ENCODE peak calls at places on chromosomes 4 and X, in ten cellular contexts. C, P, X, Y, D, S, B, N, I and O are unnamed samples.

GRCh38 chr4:128820631-128821119 is 11.2 kb downstream of the JADE1 start:
- DNase-seq in D (no peak), B (no peak), S (no peak), Y (no peak), N (no peak), C (no peak), I (no peak), X (no peak), P (no peak), O (no peak)

GRCh38 chr4:121380448-121381147 is at the start of gene QRFPR:
- DNase-seq in I (no peak), N (peak; percentile 13), Y (peak; percentile 49), P (no peak), D (no peak), S (peak; percentile 7), C (peak; percentile 38), X (peak; percentile 5), B (peak; percentile 14), O (peak; percentile 53)

GRCh38 chr4:187236491-187236890 is 512.8 kb upstream of the FAT1 start:
- DNase-seq in N (peak; percentile 23), C (no peak), Y (peak; percentile 67), P (no peak), D (no peak), B (no peak), S (peak; percentile 80), X (peak; percentile 6), I (no peak), O (no peak)

GRCh38 chr4:140237616-140238352 is 83.8 kb upstream of the MAML3 start:
- DNase-seq in B (no peak), S (peak; percentile 91), N (peak; percentile 98), D (peak; percentile 76), Y (peak; percentile 85), C (peak; percentile 57), I (peak; percentile 96), X (no peak), P (peak; percentile 83), O (peak; percentile 91)

GRCh38 chrX:118755633-118756032 is 28.2 kb downstream of the IL13RA1 start:
- DNase-seq in D (no peak), I (no peak), C (no peak), X (no peak), S (no peak), B (no peak), N (no peak), Y (no peak), P (no peak), O (no peak)

GRCh38 chr4:95929448-95930064 is 89.7 kb downstream of the PDHA2 start:
- DNase-seq in B (no peak), S (no peak), D (no peak), P (peak; percentile 2), X (no peak), I (no peak), Y (peak; percentile 4), C (no peak), N (peak; percentile 0), O (no peak)

GRCh38 chrX:104565791-104566687 is at the start of gene IL1RAPL2:
- DNase-seq in B (no peak), P (no peak), I (peak; percentile 1), N (peak; percentile 13), X (no peak), S (peak; percentile 25), D (peak; percentile 55), C (peak; percentile 56), Y (peak; percentile 32), O (no peak)

GRCh38 chrX:56787734-56788152 is 58.7 kb downstream of the NBDY start:
- DNase-seq in D (no peak), N (no peak), I (no peak), B (no peak), P (no peak), Y (no peak), C (no peak), S (no peak), X (no peak), O (no peak)

GRCh38 chrX:101260435-101260834 is 30.7 kb downstream of the TAF7L start:
- DNase-seq in S (peak; percentile 14), N (peak; percentile 14), C (peak; percentile 22), P (peak; percentile 4), I (no peak), B (no peak), X (no peak), Y (no peak), D (no peak), O (no peak)

GRCh38 chr4:47002593-47002992 is 9.2 kb upstream of the GABRA4 start:
- DNase-seq in I (no peak), C (no peak), Y (peak; percentile 26), P (no peak), S (peak; percentile 24), D (no peak), B (no peak), N (peak; percentile 15), X (no peak), O (no peak)

GRCh38 chr4:17447675-17448298 is 64.1 kb downstream of the QDPR start:
- DNase-seq in C (peak; percentile 64), D (no peak), B (no peak), I (peak; percentile 46), S (peak; percentile 85), P (peak; percentile 85), Y (peak; percentile 84), X (peak; percentile 26), N (peak; percentile 89), O (no peak)

GRCh38 chrX:20857746-20858145 is 516.5 kb upstream of the CNKSR2 start:
- DNase-seq in D (no peak), S (no peak), B (no peak), I (no peak), Y (peak; percentile 67), N (peak; percentile 9), C (no peak), X (no peak), P (peak; percentile 1), O (no peak)

GRCh38 chr4:119638359-119638758 is 9.8 kb upstream of the PDE5A start:
- DNase-seq in I (no peak), C (no peak), B (no peak), Y (no peak), X (no peak), N (no peak), D (no peak), S (no peak), P (no peak), O (no peak)

GRCh38 chr4:110793890-110794588 is 171.2 kb upstream of the PITX2 start:
- DNase-seq in I (peak; percentile 0), Y (peak; percentile 12), X (no peak), S (peak; percentile 10), C (no peak), N (peak; percentile 3), B (no peak), D (no peak), P (no peak), O (no peak)

GRCh38 chr4:81684357-81684756 is 212.7 kb upstream of the RASGEF1B start:
- DNase-seq in X (no peak), N (no peak), Y (no peak), S (no peak), P (no peak), I (peak; percentile 44), D (no peak), B (no peak), C (no peak), O (no peak)

GRCh38 chr4:1745697-1746096 is 24.4 kb downstream of the TACC3 start:
- DNase-seq in B (no peak), N (no peak), P (no peak), S (no peak), D (no peak), Y (no peak), I (peak; percentile 12), C (no peak), X (no peak), O (no peak)

GRCh38 chr4:135508006-135508714 is 1306.6 kb upstream of the PABPC4L start:
- DNase-seq in I (no peak), D (no peak), B (no peak), C (no peak), P (peak; percentile 14), S (peak; percentile 89), Y (peak; percentile 55), X (peak; percentile 64), N (peak; percentile 47), O (no peak)

GRCh38 chr4:55543858-55544257 is 2.9 kb downstream of the CLOCK start:
- DNase-seq in P (peak; percentile 42), N (peak; percentile 13), B (no peak), X (peak; percentile 38), I (no peak), D (no peak), C (no peak), Y (peak; percentile 14), S (no peak), O (no peak)

GRCh38 chr4:164212134-164212533 is 541.8 kb upstream of the SMIM31 start:
- DNase-seq in N (no peak), Y (peak; percentile 30), B (no peak), C (no peak), X (no peak), D (no peak), S (peak; percentile 64), P (no peak), I (no peak), O (no peak)

GRCh38 chr4:176498857-176499256 is 179.1 kb downstream of the SPCS3 start:
- DNase-seq in D (no peak), S (peak; percentile 57), Y (no peak), P (no peak), B (no peak), C (no peak), X (no peak), N (peak; percentile 14), I (no peak), O (no peak)

GRCh38 chr4:830776-831482 is 5.0 kb upstream of the CPLX1 start:
- DNase-seq in B (no peak), X (no peak), P (no peak), D (peak; percentile 35), C (no peak), I (no peak), N (no peak), S (no peak), Y (no peak), O (peak; percentile 35)

GRCh38 chrX:21865436-21865835 is 9.6 kb downstream of the YY2 start:
- DNase-seq in D (no peak), I (no peak), N (no peak), X (no peak), B (no peak), Y (no peak), C (no peak), S (peak; percentile 30), P (no peak), O (no peak)

GRCh38 chr4:148065069-148065468 is 333.2 kb downstream of the ARHGAP10 start:
- DNase-seq in Y (peak; percentile 68), S (peak; percentile 75), N (peak; percentile 73), C (no peak), D (no peak), I (no peak), X (no peak), B (no peak), P (no peak), O (no peak)

GRCh38 chr4:3044812-3045499 is 29.4 kb downstream of the HTT-AS start:
- DNase-seq in D (no peak), I (no peak), Y (no peak), C (no peak), S (no peak), B (no peak), X (no peak), N (no peak), P (no peak), O (no peak)

GRCh38 chr4:134610172-134610571 is 408.6 kb upstream of the PABPC4L start:
- DNase-seq in Y (no peak), N (no peak), B (no peak), S (no peak), I (no peak), X (no peak), D (no peak), C (no peak), P (no peak), O (no peak)

GRCh38 chr4:108360857-108361820 is 192.4 kb upstream of the LEF1 start:
- DNase-seq in X (no peak), N (peak; percentile 29), P (no peak), I (no peak), S (peak; percentile 67), C (peak; percentile 11), Y (peak; percentile 67), B (no peak), D (no peak), O (no peak)

GRCh38 chr4:83010522-83011318 is at the start of gene LIN54:
- DNase-seq in B (peak; percentile 86), D (peak; percentile 92), S (peak; percentile 87), N (peak; percentile 87), I (peak; percentile 40), Y (peak; percentile 90), P (peak; percentile 92), X (peak; percentile 29), C (peak; percentile 62), O (peak; percentile 94)

GRCh38 chr4:113849771-113850170 is 88.2 kb upstream of the CAMK2D start:
- DNase-seq in N (peak; percentile 76), D (no peak), S (no peak), P (no peak), B (no peak), Y (peak; percentile 44), C (no peak), I (no peak), X (no peak), O (no peak)